ENCODE peak calls at places on chromosomes 7 and 10, in four cellular contexts. J, X, L and G are unnamed samples.

GRCh38 chr10:95266674-95267095 is 24.1 kb downstream of the PDLIM1 start:
- DNase-seq in J (no peak), X (no peak), L (peak), G (no peak)

GRCh38 chr10:130213286-130214080 is 77.3 kb downstream of the GLRX3 start:
- DNase-seq in J (no peak), L (no peak), X (no peak), G (no peak)

GRCh38 chr7:157684596-157685429 is 348.0 kb downstream of the DNAJB6 start:
- DNase-seq in L (no peak), J (no peak), X (no peak), G (no peak)

GRCh38 chr10:48523820-48524758 is 80.8 kb downstream of the ARHGAP22 start:
- DNase-seq in X (no peak), L (peak), J (no peak), G (no peak)

GRCh38 chr10:72322280-72323058 is 32.2 kb downstream of the DNAJB12 start:
- DNase-seq in J (no peak), X (no peak), L (no peak), G (no peak)

GRCh38 chr10:101031796-101032636 is 982 bp downstream of the SFXN3 start:
- DNase-seq in J (peak), X (peak), L (peak), G (peak)

GRCh38 chr10:37975407-37975991 is 948 bp downstream of the ZNF25 start:
- DNase-seq in L (no peak), X (no peak), J (no peak), G (no peak)

GRCh38 chr10:48417374-48417773 is 110.9 kb downstream of the MAPK8 start:
- DNase-seq in L (no peak), X (no peak), J (no peak), G (no peak)

GRCh38 chr10:93435621-93436385 is 46.3 kb downstream of the MYOF start:
- DNase-seq in J (no peak), L (no peak), X (no peak), G (no peak)

GRCh38 chr7:74449809-74450397 is 3.8 kb upstream of the GTF2IRD1 start:
- DNase-seq in J (peak), X (peak), L (peak), G (peak)

GRCh38 chr10:55410415-55410885 is 609.4 kb upstream of the PCDH15 start:
- DNase-seq in X (peak), J (peak), L (peak), G (no peak)

GRCh38 chr7:82210422-82211184 is 233.0 kb downstream of the CACNA2D1 start:
- DNase-seq in J (no peak), X (no peak), L (no peak), G (no peak)

GRCh38 chr7:91465595-91466061 is 201.4 kb downstream of the FZD1 start:
- DNase-seq in X (no peak), J (no peak), L (no peak), G (no peak)

GRCh38 chr7:39314869-39315268 is 251.3 kb upstream of the YAE1 start:
- DNase-seq in X (no peak), J (no peak), L (no peak), G (no peak)

GRCh38 chr10:86961481-86962091 is 3.2 kb downstream of the SNCG start:
- DNase-seq in J (no peak), X (no peak), L (no peak), G (peak)

GRCh38 chr10:17235136-17235535 is 7.1 kb downstream of the VIM start:
- DNase-seq in L (no peak), X (no peak), J (no peak), G (no peak)

GRCh38 chr7:127034171-127034806 is 218.5 kb downstream of the GRM8 start:
- DNase-seq in X (no peak), L (no peak), J (no peak), G (no peak)

GRCh38 chr7:147708871-147709270 is 881.7 kb upstream of the C7orf33 start:
- DNase-seq in J (no peak), X (no peak), L (no peak), G (no peak)

GRCh38 chr10:4836416-4836969 is 10.5 kb downstream of the AKR1E2 start:
- DNase-seq in X (no peak), J (no peak), L (no peak), G (no peak)

GRCh38 chr10:117413928-117414618 is 38.8 kb upstream of the PDZD8 start:
- DNase-seq in L (no peak), X (no peak), J (no peak), G (no peak)
- TF ChIP-seq POLR2A in L (no peak), X (no peak), J (no peak), G (no peak)

GRCh38 chr7:136698231-136698630 is 170.2 kb upstream of the CHRM2 start:
- DNase-seq in X (no peak), L (no peak), J (no peak), G (no peak)
- H3K27ac ChIP-seq in X (no peak), L (no peak), J (no peak), G (no peak)

GRCh38 chr10:99522511-99523250 is 10.1 kb upstream of the NKX2-3 start:
- DNase-seq in X (no peak), L (no peak), J (no peak), G (no peak)
- TF ChIP-seq CTCF in X (no peak), L (no peak), J (no peak), G (no peak)

DNA sequence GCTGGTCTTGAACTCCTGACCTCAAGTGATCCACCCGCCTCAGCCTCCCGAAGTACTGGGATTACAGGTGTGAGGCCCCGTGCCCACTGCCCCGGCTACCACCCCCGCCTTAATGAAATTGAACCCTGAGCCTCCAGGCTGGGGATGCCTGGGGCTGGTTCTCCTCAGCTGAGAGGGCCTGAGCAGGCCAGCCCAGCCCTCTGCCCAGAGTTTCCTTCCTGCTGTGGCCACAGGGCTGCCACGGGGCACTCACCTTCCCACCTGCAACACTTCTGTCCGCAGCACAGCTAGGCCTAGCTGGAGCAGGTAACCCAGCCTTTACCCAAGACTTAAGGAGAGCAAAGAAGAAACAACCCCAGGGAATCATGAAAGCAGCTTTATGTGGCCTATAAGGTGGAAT is 78.1 kb upstream of the ANLN start:
- DNase-seq in X (no peak), L (no peak), J (no peak), G (no peak)
- TF ChIP-seq POLR2A in X (no peak), L (no peak), J (no peak), G (no peak)

DNA sequence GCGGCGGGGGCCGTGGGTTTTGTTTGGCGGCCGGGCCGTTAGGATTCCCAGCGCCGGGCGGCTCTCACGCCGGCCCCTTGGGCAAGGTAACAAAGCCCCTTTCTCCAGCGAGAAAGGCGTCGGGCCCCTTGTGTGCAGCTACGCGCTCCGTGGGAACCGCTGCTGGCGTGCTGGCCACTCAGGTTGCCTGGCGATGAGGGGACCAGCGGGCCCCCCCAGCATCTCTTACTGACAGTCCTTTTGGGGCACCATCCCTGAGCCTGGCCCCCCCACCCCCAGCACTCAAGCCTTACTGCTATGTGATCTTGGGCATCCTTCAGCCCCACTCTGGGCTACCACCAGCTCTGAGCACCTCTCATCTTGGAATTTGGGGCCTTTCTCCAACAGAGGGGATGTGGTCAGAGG is 1.8 kb downstream of the LFNG start:
- DNase-seq in L (peak), X (no peak), J (no peak), G (no peak)
- H3K27ac ChIP-seq in L (peak), X (peak), J (no peak), G (peak)

DNA sequence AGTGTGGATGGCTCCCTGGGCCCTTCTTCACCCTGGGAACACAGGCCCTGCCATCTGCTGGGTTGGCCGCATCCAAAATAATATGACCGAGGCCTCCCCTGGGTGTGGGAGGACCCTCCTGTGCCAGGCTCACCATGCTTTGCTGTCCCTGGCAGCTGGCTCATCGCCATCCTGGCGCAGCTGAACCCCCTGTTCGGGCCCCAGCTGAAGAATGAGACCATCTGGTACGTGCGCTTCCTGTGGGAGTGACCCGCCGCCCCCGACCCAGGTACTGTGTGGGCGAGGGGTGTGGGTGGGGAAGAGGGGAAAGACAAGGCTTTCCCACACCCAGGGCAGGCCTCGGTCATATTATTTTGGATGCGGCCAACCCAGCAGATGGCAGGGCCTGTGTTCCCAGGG is 4.8 kb downstream of the ATP6V0E2 start:
- DNase-seq in J (no peak), X (no peak), L (no peak), G (no peak)
- TF ChIP-seq CTCF in J (no peak), X (no peak), L (no peak), G (no peak)

GRCh38 chr7:87447251-87447650 is 28.2 kb downstream of the ABCB4 start:
- DNase-seq in L (no peak), X (no peak), J (no peak), G (no peak)

GRCh38 chr7:87450706-87451105 is 24.8 kb downstream of the ABCB4 start:
- DNase-seq in J (no peak), X (no peak), L (no peak), G (no peak)

GRCh38 chr7:87452279-87452678 is 23.2 kb downstream of the ABCB4 start:
- DNase-seq in J (no peak), L (no peak), X (no peak), G (no peak)

GRCh38 chr7:87448427-87448826 is 27.1 kb downstream of the ABCB4 start:
- DNase-seq in J (no peak), L (peak), X (no peak), G (no peak)

GRCh38 chr7:87451187-87451586 is 24.3 kb downstream of the ABCB4 start:
- DNase-seq in L (no peak), J (no peak), X (no peak), G (no peak)
- TF ChIP-seq POLR2A in L (no peak), J (no peak), X (no peak), G (no peak)